ENCODE peak calls at places on chromosomes 1 and 21, in seven cellular contexts. One of them, this sample, is unnamed.

GRCh38 chr1:115275216-115275615 is 62.8 kb downstream of the NGF start:
- DNase-seq in MM.1S: no peak
- DNase-seq in dorsolateral prefrontal cortex: no peak
- DNase-seq in fibroblast of pulmonary artery: peak; percentile 35
- DNase-seq in esophagus muscularis mucosa: no peak
- DNase-seq in right atrium auricular region: no peak
- DNase-seq in CD8-positive, alpha-beta T cell: no peak
- DNase-seq in this sample: peak; percentile 31

GRCh38 chr1:63746129-63746864 is 27.5 kb upstream of the ROR1 start:
- DNase-seq in right atrium auricular region: no peak
- DNase-seq in esophagus muscularis mucosa: no peak
- DNase-seq in MM.1S: no peak
- DNase-seq in dorsolateral prefrontal cortex: no peak
- DNase-seq in fibroblast of pulmonary artery: peak; percentile 75
- DNase-seq in CD8-positive, alpha-beta T cell: no peak
- DNase-seq in this sample: peak; percentile 98

GRCh38 chr1:117541003-117541402 is 64.8 kb upstream of the TENT5C start:
- DNase-seq in fibroblast of pulmonary artery: peak; percentile 39
- DNase-seq in esophagus muscularis mucosa: no peak
- DNase-seq in MM.1S: no peak
- DNase-seq in CD8-positive, alpha-beta T cell: no peak
- DNase-seq in dorsolateral prefrontal cortex: no peak
- DNase-seq in right atrium auricular region: no peak
- DNase-seq in this sample: no peak

GRCh38 chr1:175422122-175422521 is 229.5 kb upstream of the KIAA0040 start:
- DNase-seq in MM.1S: no peak
- DNase-seq in CD8-positive, alpha-beta T cell: no peak
- DNase-seq in dorsolateral prefrontal cortex: no peak
- DNase-seq in fibroblast of pulmonary artery: no peak
- DNase-seq in esophagus muscularis mucosa: no peak
- DNase-seq in right atrium auricular region: no peak
- DNase-seq in this sample: no peak

GRCh38 chr21:29144736-29145353 is 14.4 kb downstream of the MAP3K7CL start:
- DNase-seq in MM.1S: no peak
- DNase-seq in esophagus muscularis mucosa: no peak
- DNase-seq in CD8-positive, alpha-beta T cell: no peak
- DNase-seq in dorsolateral prefrontal cortex: no peak
- DNase-seq in fibroblast of pulmonary artery: no peak
- DNase-seq in right atrium auricular region: no peak
- DNase-seq in this sample: no peak

GRCh38 chr1:54716299-54717047 is 812 bp downstream of the TTC4 start:
- DNase-seq in dorsolateral prefrontal cortex: no peak
- DNase-seq in esophagus muscularis mucosa: no peak
- DNase-seq in fibroblast of pulmonary artery: peak; percentile 43
- DNase-seq in CD8-positive, alpha-beta T cell: no peak
- DNase-seq in MM.1S: no peak
- DNase-seq in right atrium auricular region: peak; percentile 2
- DNase-seq in this sample: peak; percentile 69

GRCh38 chr1:68120136-68120791 is 69.8 kb upstream of the DIRAS3 start:
- DNase-seq in dorsolateral prefrontal cortex: no peak
- DNase-seq in right atrium auricular region: no peak
- DNase-seq in fibroblast of pulmonary artery: peak; percentile 90
- DNase-seq in esophagus muscularis mucosa: peak; percentile 93
- DNase-seq in MM.1S: peak; percentile 76
- DNase-seq in CD8-positive, alpha-beta T cell: no peak
- DNase-seq in this sample: peak; percentile 87

GRCh38 chr1:243882276-243882675 is 32.2 kb upstream of the AKT3 start:
- DNase-seq in fibroblast of pulmonary artery: peak; percentile 48
- DNase-seq in dorsolateral prefrontal cortex: no peak
- DNase-seq in esophagus muscularis mucosa: no peak
- DNase-seq in CD8-positive, alpha-beta T cell: no peak
- DNase-seq in right atrium auricular region: no peak
- DNase-seq in MM.1S: no peak
- DNase-seq in this sample: peak; percentile 64

GRCh38 chr21:46397993-46398392 is 60.7 kb upstream of the DIP2A start:
- DNase-seq in MM.1S: no peak
- DNase-seq in CD8-positive, alpha-beta T cell: no peak
- DNase-seq in dorsolateral prefrontal cortex: no peak
- DNase-seq in right atrium auricular region: no peak
- DNase-seq in esophagus muscularis mucosa: no peak
- DNase-seq in fibroblast of pulmonary artery: no peak
- DNase-seq in this sample: no peak

GRCh38 chr1:151944859-151945575 is 35.7 kb upstream of the THEM4 start:
- DNase-seq in fibroblast of pulmonary artery: no peak
- DNase-seq in esophagus muscularis mucosa: peak; percentile 55
- DNase-seq in CD8-positive, alpha-beta T cell: no peak
- DNase-seq in MM.1S: no peak
- DNase-seq in dorsolateral prefrontal cortex: no peak
- DNase-seq in right atrium auricular region: no peak
- DNase-seq in this sample: no peak

GRCh38 chr1:231720652-231721325 is 94.2 kb downstream of the DISC1 start:
- DNase-seq in MM.1S: no peak
- DNase-seq in dorsolateral prefrontal cortex: no peak
- DNase-seq in fibroblast of pulmonary artery: no peak
- DNase-seq in CD8-positive, alpha-beta T cell: no peak
- DNase-seq in right atrium auricular region: no peak
- DNase-seq in esophagus muscularis mucosa: peak; percentile 57
- DNase-seq in this sample: no peak

GRCh38 chr21:36321325-36322082 is 1.5 kb downstream of the MORC3 start:
- DNase-seq in CD8-positive, alpha-beta T cell: no peak
- DNase-seq in fibroblast of pulmonary artery: peak; percentile 32
- DNase-seq in dorsolateral prefrontal cortex: no peak
- DNase-seq in MM.1S: no peak
- DNase-seq in right atrium auricular region: peak; percentile 57
- DNase-seq in esophagus muscularis mucosa: no peak
- DNase-seq in this sample: peak; percentile 31

GRCh38 chr1:67889940-67890567 is 56.8 kb upstream of the GNG12 start:
- DNase-seq in MM.1S: no peak
- DNase-seq in right atrium auricular region: no peak
- DNase-seq in fibroblast of pulmonary artery: peak; percentile 89
- DNase-seq in dorsolateral prefrontal cortex: no peak
- DNase-seq in esophagus muscularis mucosa: no peak
- DNase-seq in CD8-positive, alpha-beta T cell: no peak
- DNase-seq in this sample: peak; percentile 92

GRCh38 chr1:17944606-17945005 is 163.0 kb upstream of the IGSF21 start:
- DNase-seq in right atrium auricular region: no peak
- DNase-seq in esophagus muscularis mucosa: no peak
- DNase-seq in dorsolateral prefrontal cortex: no peak
- DNase-seq in CD8-positive, alpha-beta T cell: no peak
- DNase-seq in fibroblast of pulmonary artery: no peak
- DNase-seq in MM.1S: no peak
- DNase-seq in this sample: no peak

GRCh38 chr1:158951956-158952355 is 20.6 kb downstream of the PYHIN1 start:
- DNase-seq in dorsolateral prefrontal cortex: no peak
- DNase-seq in CD8-positive, alpha-beta T cell: no peak
- DNase-seq in MM.1S: peak; percentile 77
- DNase-seq in esophagus muscularis mucosa: no peak
- DNase-seq in fibroblast of pulmonary artery: no peak
- DNase-seq in right atrium auricular region: no peak
- DNase-seq in this sample: no peak

DNA sequence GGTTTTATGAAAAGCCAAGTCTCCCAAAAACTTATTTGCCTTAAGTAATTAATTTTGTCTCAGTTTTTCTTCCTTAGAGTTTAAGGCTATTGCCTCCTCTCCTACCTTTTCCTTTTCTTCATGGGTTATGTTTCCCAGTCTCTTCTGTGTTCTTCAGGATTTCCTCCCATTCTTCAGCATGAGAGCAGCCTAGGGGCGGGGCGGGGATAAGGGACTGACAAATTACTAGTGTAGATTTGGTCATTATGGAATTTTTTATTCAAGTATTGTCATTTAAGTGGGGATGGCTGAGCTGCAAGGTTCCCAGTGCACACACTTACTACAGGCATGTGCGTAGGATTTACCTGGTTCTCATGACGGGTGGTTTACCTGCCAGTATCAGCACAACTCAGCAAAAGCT is 35.2 kb upstream of the PIGV start:
- DNase-seq in fibroblast of pulmonary artery: no peak
- DNase-seq in MM.1S: no peak
- DNase-seq in dorsolateral prefrontal cortex: no peak
- DNase-seq in esophagus muscularis mucosa: no peak
- DNase-seq in CD8-positive, alpha-beta T cell: no peak
- DNase-seq in right atrium auricular region: no peak
- DNase-seq in this sample: no peak
- H3K4me3 ChIP-seq in fibroblast of pulmonary artery: no peak overlapping the region
- H3K4me3 ChIP-seq in MM.1S: no peak overlapping the region
- H3K4me3 ChIP-seq in dorsolateral prefrontal cortex: no peak overlapping the region
- H3K4me3 ChIP-seq in esophagus muscularis mucosa: no peak overlapping the region
- H3K4me3 ChIP-seq in CD8-positive, alpha-beta T cell: no peak overlapping the region
- H3K4me3 ChIP-seq in right atrium auricular region: no peak overlapping the region
- H3K4me3 ChIP-seq in this sample: no peak overlapping the region

DNA sequence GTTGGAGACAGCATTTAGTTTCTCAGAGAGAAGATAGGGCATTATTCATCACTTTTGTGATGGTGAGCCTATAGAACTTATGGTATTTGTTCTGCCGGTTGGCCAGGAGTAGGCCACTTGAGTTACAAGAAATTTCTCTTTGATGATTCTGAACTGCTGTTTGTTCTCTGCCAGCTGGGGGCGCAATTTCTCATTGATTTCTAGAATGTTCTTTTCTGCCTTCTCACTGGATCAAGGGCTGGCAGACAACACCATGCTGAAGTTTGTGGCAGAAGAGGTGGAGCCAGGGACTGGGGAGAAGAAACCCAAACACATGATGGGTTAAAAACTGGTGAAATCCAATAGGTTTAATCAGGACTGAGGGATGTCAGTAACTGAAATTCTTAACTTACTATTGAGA is 360.6 kb downstream of the FAM72C start:
- DNase-seq in right atrium auricular region: no peak
- DNase-seq in esophagus muscularis mucosa: no peak
- DNase-seq in CD8-positive, alpha-beta T cell: no peak
- DNase-seq in dorsolateral prefrontal cortex: no peak
- DNase-seq in fibroblast of pulmonary artery: peak; percentile 1
- DNase-seq in MM.1S: no peak
- DNase-seq in this sample: no peak
- TF ChIP-seq CTCF in right atrium auricular region: no peak
- TF ChIP-seq CTCF in esophagus muscularis mucosa: no peak
- TF ChIP-seq CTCF in CD8-positive, alpha-beta T cell: no peak
- TF ChIP-seq CTCF in dorsolateral prefrontal cortex: no peak
- TF ChIP-seq CTCF in fibroblast of pulmonary artery: no peak
- TF ChIP-seq CTCF in MM.1S: no peak
- TF ChIP-seq CTCF in this sample: no peak

DNA sequence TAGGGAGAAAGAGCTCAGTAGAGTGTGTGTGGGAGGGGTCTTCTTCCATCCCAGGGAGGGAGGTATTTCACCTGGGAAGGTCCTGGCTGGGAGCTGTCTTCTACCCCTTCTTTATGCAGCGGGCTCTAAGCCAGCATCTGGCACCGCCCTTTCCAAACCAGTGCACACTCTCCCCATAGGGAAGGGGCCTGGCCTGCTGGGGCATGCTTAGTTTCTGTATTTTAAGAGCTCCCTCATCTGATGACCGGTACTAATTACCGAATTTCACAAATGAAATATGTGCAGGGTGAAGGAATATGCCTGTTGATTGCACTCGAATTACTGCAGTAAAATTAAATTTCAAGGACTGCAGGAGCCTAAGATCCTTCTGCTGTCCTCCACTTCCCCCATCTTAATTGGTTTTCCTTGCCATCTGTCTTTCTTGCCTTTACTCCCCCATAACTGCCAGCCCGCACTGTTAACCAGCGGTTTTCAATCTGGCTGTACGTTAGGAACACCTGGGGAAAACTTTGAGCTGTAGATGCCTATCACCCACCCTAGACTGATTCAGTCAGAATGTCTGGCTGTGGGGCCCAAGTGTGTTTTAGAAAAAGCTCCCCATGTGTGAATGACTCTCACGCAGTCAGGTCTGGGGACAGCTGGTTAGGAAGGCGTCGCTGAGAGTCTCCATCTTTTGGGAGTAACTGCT is 20.1 kb downstream of the GALNT2 start:
- DNase-seq in dorsolateral prefrontal cortex: no peak
- DNase-seq in MM.1S: no peak
- DNase-seq in right atrium auricular region: no peak
- DNase-seq in CD8-positive, alpha-beta T cell: no peak
- DNase-seq in esophagus muscularis mucosa: no peak
- DNase-seq in fibroblast of pulmonary artery: no peak
- DNase-seq in this sample: no peak
- H3K4me3 ChIP-seq in dorsolateral prefrontal cortex: no peak overlapping the region
- H3K4me3 ChIP-seq in MM.1S: no peak overlapping the region
- H3K4me3 ChIP-seq in right atrium auricular region: no peak overlapping the region
- H3K4me3 ChIP-seq in CD8-positive, alpha-beta T cell: no peak overlapping the region
- H3K4me3 ChIP-seq in esophagus muscularis mucosa: no peak overlapping the region
- H3K4me3 ChIP-seq in fibroblast of pulmonary artery: no peak overlapping the region
- H3K4me3 ChIP-seq in this sample: no peak overlapping the region

DNA sequence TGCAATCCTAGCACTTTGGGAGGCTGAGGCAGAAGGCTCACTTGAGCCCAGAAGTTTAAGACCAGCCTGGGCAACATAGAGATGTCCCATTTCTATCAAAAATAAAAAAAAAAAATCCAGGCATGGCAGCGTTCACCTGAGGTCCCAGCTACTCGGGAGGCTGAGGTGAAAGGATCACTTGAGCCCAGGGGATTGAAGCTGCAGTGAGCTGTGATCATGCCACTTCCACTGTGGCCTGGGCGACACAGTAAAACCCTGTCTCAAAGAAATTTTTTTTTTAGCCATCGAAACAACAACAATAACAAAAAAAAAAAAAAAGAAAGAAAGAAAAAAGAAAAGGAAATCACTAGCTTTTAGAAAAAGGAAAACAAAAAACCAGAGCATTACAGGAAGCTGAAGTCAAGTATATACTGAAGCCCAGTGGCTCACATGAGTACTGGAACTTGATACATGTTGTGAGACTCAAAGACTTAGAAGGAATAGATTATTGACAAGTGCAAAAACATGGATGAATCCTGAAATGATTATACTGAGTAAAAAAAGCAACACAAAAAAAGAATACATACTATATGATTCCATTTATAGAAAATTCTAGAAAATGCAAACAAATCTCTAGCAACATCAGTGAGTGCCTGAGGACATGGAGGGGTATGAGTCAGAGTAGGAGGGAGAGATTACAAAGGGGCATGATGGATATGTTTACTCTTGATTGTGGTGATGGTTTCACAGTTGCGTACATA is 6.1 kb upstream of the RABGAP1L start:
- DNase-seq in CD8-positive, alpha-beta T cell: no peak
- DNase-seq in MM.1S: no peak
- DNase-seq in dorsolateral prefrontal cortex: no peak
- DNase-seq in right atrium auricular region: no peak
- DNase-seq in fibroblast of pulmonary artery: no peak
- DNase-seq in esophagus muscularis mucosa: no peak
- DNase-seq in this sample: no peak
- TF ChIP-seq CTCF in CD8-positive, alpha-beta T cell: no peak
- TF ChIP-seq CTCF in MM.1S: no peak
- TF ChIP-seq CTCF in dorsolateral prefrontal cortex: no peak
- TF ChIP-seq CTCF in right atrium auricular region: no peak
- TF ChIP-seq CTCF in fibroblast of pulmonary artery: no peak
- TF ChIP-seq CTCF in esophagus muscularis mucosa: no peak
- TF ChIP-seq CTCF in this sample: no peak

GRCh38 chr21:38227401-38227800 is 29.4 kb upstream of the KCNJ15 start:
- DNase-seq in MM.1S: no peak
- DNase-seq in CD8-positive, alpha-beta T cell: no peak
- DNase-seq in fibroblast of pulmonary artery: no peak
- DNase-seq in right atrium auricular region: no peak
- DNase-seq in esophagus muscularis mucosa: no peak
- DNase-seq in dorsolateral prefrontal cortex: no peak
- DNase-seq in this sample: no peak
- H3K4me3 ChIP-seq in MM.1S: no peak overlapping the region
- H3K4me3 ChIP-seq in CD8-positive, alpha-beta T cell: no peak overlapping the region
- H3K4me3 ChIP-seq in fibroblast of pulmonary artery: no peak overlapping the region
- H3K4me3 ChIP-seq in right atrium auricular region: no peak overlapping the region
- H3K4me3 ChIP-seq in esophagus muscularis mucosa: no peak overlapping the region
- H3K4me3 ChIP-seq in dorsolateral prefrontal cortex: no peak overlapping the region
- H3K4me3 ChIP-seq in this sample: no peak overlapping the region

GRCh38 chr1:201597551-201598230 is 58.8 kb downstream of the NAV1 start:
- DNase-seq in CD8-positive, alpha-beta T cell: no peak
- DNase-seq in fibroblast of pulmonary artery: no peak
- DNase-seq in MM.1S: no peak
- DNase-seq in right atrium auricular region: no peak
- DNase-seq in esophagus muscularis mucosa: no peak
- DNase-seq in dorsolateral prefrontal cortex: no peak
- DNase-seq in this sample: no peak
- TF ChIP-seq CTCF in CD8-positive, alpha-beta T cell: no peak
- TF ChIP-seq CTCF in fibroblast of pulmonary artery: no peak
- TF ChIP-seq CTCF in MM.1S: no peak
- TF ChIP-seq CTCF in right atrium auricular region: no peak
- TF ChIP-seq CTCF in esophagus muscularis mucosa: no peak
- TF ChIP-seq CTCF in dorsolateral prefrontal cortex: no peak
- TF ChIP-seq CTCF in this sample: no peak